ENCODE peak calls at places on chromosomes 6 and 20, in four cellular contexts. G is GM23338, Q is breast epithelium, X is suprapubic skin. T is an unnamed sample.

GRCh38 chr20:8443464-8444072 is 311.5 kb downstream of the PLCB1 start:
- DNase-seq in G (peak), Q (no peak), X (no peak), T (no peak)

GRCh38 chr6:17470953-17471335 is 77.5 kb downstream of the CAP2 start:
- DNase-seq in G (no peak), Q (no peak), X (no peak), T (no peak)

GRCh38 chr6:39593644-39594043 is 131.6 kb downstream of the KIF6 start:
- DNase-seq in G (no peak), Q (no peak), X (no peak), T (no peak)

GRCh38 chr6:10595731-10596664 is 74.8 kb downstream of the GCNT2 start:
- DNase-seq in G (peak), Q (no peak), X (no peak), T (no peak)

GRCh38 chr20:5722927-5723326 is 27.3 kb upstream of the SHLD1 start:
- DNase-seq in G (no peak), Q (no peak), X (no peak), T (no peak)

GRCh38 chr6:100229512-100229911 is 235.2 kb downstream of the SIM1 start:
- DNase-seq in G (no peak), Q (no peak), X (no peak), T (no peak)

GRCh38 chr6:153312633-153313032 is 181.6 kb upstream of the RGS17 start:
- DNase-seq in G (peak), Q (no peak), X (no peak), T (no peak)

GRCh38 chr6:1962201-1962600 is 283.2 kb downstream of the GMDS start:
- DNase-seq in G (no peak), Q (no peak), X (no peak), T (no peak)

GRCh38 chr6:22152871-22153270 is 144.0 kb downstream of the PRL start:
- DNase-seq in G (no peak), Q (no peak), X (no peak), T (no peak)

GRCh38 chr20:49501917-49502316 is 19.4 kb upstream of the KCNB1 start:
- DNase-seq in G (peak), Q (no peak), X (no peak), T (peak)

GRCh38 chr6:134071876-134072275 is 19.5 kb upstream of the SLC2A12 start:
- DNase-seq in G (no peak), Q (no peak), X (no peak), T (no peak)

GRCh38 chr6:134078166-134078565 is 25.7 kb upstream of the SLC2A12 start:
- DNase-seq in G (no peak), Q (no peak), X (no peak), T (no peak)

GRCh38 chr6:134077301-134077700 is 24.9 kb upstream of the SLC2A12 start:
- DNase-seq in G (no peak), Q (no peak), X (no peak), T (no peak)

GRCh38 chr6:134073156-134073555 is 20.7 kb upstream of the SLC2A12 start:
- DNase-seq in G (no peak), Q (no peak), X (no peak), T (no peak)

DNA sequence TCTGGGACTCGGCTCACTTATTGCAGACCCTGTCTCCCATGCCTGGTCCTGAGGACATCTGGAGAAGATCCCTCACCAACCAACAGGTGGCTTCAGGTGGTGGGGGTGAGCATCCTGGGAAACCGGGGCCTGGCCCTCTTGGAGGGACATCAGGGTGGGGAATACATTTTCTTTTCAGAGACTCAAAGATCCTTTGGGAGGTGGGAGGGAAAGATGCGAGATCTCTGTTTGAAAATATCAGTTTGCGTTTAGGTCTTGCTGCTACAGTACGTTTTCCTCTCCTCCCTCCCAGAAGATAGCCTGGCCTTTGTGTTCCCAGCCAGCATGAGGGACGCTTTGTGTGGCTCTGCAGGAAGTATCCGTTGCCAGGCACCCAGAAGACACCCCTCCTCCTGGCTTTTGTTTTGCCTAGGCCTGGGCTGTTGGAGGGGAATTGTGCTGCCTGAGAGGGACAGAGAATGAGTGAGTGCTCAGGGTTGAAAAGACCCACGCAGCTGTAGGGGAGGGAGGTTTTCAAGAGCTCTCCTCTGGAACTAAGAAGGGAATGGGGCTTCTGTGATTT is 21.8 kb upstream of the SLC2A12 start:
- DNase-seq in G (peak), Q (no peak), X (no peak), T (no peak)
- H3K4me3 ChIP-seq in G (peak), Q (no peak), X (no peak), T (no peak)

GRCh38 chr20:57431539-57431835 is 40.3 kb downstream of the RBM38 start:
- DNase-seq in G (no peak), Q (no peak), X (no peak), T (no peak)
- TF ChIP-seq POLR2AphosphoS5 in G (no peak), Q (no peak), X (no peak), T (no peak)

GRCh38 chr6:36616888-36617521 is 22.8 kb downstream of the SRSF3 start:
- DNase-seq in G (no peak), Q (peak), X (peak), T (peak)
- H3K4me3 ChIP-seq in G (no peak), Q (no peak), X (no peak), T (no peak)

GRCh38 chr6:112882381-112882780 is 535.3 kb downstream of the RFPL4B start:
- DNase-seq in G (no peak), Q (no peak), X (no peak), T (no peak)

GRCh38 chr6:112881027-112881426 is 533.9 kb downstream of the RFPL4B start:
- DNase-seq in G (no peak), Q (no peak), X (no peak), T (no peak)

GRCh38 chr6:112883095-112883494 is 536.0 kb downstream of the RFPL4B start:
- DNase-seq in G (no peak), Q (no peak), X (no peak), T (no peak)

GRCh38 chr6:112879920-112880413 is 532.8 kb downstream of the RFPL4B start:
- DNase-seq in G (peak), Q (no peak), X (no peak), T (peak)

GRCh38 chr6:112881828-112882227 is 534.7 kb downstream of the RFPL4B start:
- DNase-seq in G (no peak), Q (no peak), X (no peak), T (no peak)
- TF ChIP-seq POLR2AphosphoS5 in G (no peak), Q (no peak), X (no peak), T (no peak)

GRCh38 chr20:3248167-3248992 is 9.4 kb upstream of the SLC4A11 start:
- DNase-seq in G (peak), Q (no peak), X (no peak), T (no peak)
- H3K4me3 ChIP-seq in G (peak), Q (no peak), X (peak), T (no peak)

DNA sequence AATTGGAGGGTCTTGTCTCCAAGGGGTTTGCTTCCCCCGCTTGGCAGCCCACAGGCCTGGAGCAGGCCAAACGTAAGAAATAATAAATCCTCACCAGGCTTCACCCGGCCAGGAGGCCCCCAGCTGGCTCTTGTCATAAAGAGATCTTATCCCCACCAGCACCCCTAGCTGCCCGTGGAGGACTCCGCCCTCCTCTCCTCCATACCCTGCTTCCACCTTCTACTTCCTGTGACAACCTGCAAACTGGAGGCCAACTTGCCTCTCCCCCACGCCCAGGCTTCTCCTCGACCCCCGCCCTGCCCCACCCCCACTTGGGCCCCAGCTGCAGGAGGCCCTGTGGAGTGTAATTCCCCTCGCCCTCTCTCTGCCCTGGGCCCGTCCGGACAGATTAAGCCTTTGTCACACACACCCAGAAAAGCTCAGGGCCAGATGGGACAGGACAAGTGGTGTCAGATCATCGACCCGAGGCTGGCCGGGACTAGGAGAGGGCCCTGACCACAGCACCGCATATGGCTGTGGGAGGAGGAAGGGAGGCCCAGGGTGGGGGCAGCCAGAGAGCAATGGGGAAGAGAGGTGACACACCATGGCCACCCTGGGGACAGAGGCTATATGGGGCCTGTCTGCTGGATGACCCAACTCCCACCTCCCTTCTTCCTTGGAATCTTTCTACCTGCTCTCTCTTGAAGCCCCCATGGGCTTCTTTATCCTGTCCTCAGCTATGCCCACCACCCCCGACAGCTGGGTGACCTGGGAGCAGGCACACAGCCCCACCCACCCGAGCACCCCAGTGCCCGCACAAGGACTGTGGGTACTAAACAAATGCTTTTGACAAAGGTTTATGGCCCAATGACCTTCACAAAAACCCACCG is 3.9 kb downstream of the NOL4L start:
- DNase-seq in G (peak), Q (no peak), X (no peak), T (no peak)
- TF ChIP-seq POLR2AphosphoS5 in G (no peak), Q (no peak), X (no peak), T (no peak)

T was measured in sigmoid colon.